ENCODE peak calls at places on chromosome 14, in ten cellular contexts. H, M, A, X, Z, Y, T, O, J and E are unnamed samples.

GRCh38 chr14:67457782-67458181 is 30.7 kb downstream of the TMEM229B start:
- DNase-seq in X (no peak), J (no peak), A (peak; percentile 43), M (no peak), T (no peak), O (peak; percentile 81), H (no peak), Y (no peak), Z (peak; percentile 31), E (no peak)

GRCh38 chr14:79056879-79057278 is 886.7 kb downstream of the NRXN3 start:
- DNase-seq in A (no peak), Y (no peak), M (no peak), H (no peak), Z (no peak), J (no peak), X (peak; percentile 81), O (no peak), T (no peak), E (no peak)

GRCh38 chr14:105165761-105166485 is 2.7 kb downstream of the JAG2 start:
- DNase-seq in J (no peak), O (no peak), H (no peak), Y (no peak), T (no peak), A (no peak), X (no peak), M (no peak), Z (no peak), E (no peak)

GRCh38 chr14:69232388-69232787 is 27.6 kb upstream of the GALNT16 start:
- DNase-seq in X (no peak), O (no peak), Y (no peak), T (no peak), M (no peak), A (no peak), J (no peak), Z (no peak), H (no peak), E (no peak)

GRCh38 chr14:104746951-104747481 is 5.9 kb upstream of the SIVA1 start:
- DNase-seq in Z (peak; percentile 81), M (no peak), A (no peak), X (no peak), T (peak; percentile 54), J (no peak), O (peak; percentile 60), H (no peak), Y (no peak), E (no peak)

GRCh38 chr14:54366726-54367707 is 29.8 kb upstream of the CDKN3 start:
- DNase-seq in M (no peak), O (no peak), T (peak; percentile 52), Y (peak; percentile 12), Z (peak; percentile 42), A (no peak), X (no peak), J (no peak), H (peak; percentile 38), E (peak; percentile 72)

GRCh38 chr14:92570863-92571262 is 57.3 kb downstream of the RIN3 start:
- DNase-seq in Y (no peak), A (no peak), O (no peak), X (no peak), M (no peak), Z (no peak), T (no peak), J (no peak), H (no peak), E (no peak)

GRCh38 chr14:90439874-90440442 is 43.1 kb downstream of the CALM1 start:
- DNase-seq in O (no peak), H (no peak), T (no peak), Z (no peak), Y (no peak), A (no peak), M (no peak), X (no peak), J (no peak), E (no peak)

GRCh38 chr14:67444395-67444794 is 32.4 kb upstream of the PLEK2 start:
- DNase-seq in A (no peak), Z (no peak), O (no peak), H (no peak), X (no peak), Y (no peak), M (no peak), T (no peak), J (no peak), E (no peak)